ENCODE peak calls at places on chromosomes 7 and 10, in ten cellular contexts. G is choroid plexus epithelial cell, V is AG04449, S is BJ, M is astrocyte of the cerebellum, D is pancreas, J is stomach, Y is endothelial cell, O is upper lobe of right lung, C is nephron progenitor cell. Z is an unnamed sample.

GRCh38 chr10:78342787-78343186 is 309.1 kb downstream of the RPS24 start:
- DNase-seq in G (no peak), V (no peak), S (no peak), M (no peak), D (peak; percentile 5), J (peak; percentile 9), Y (no peak), O (peak; percentile 9), C (no peak), Z (no peak)

GRCh38 chr7:89027781-89028180 is 232.2 kb upstream of the TEX47 start:
- DNase-seq in G (no peak), V (no peak), S (no peak), M (no peak), D (no peak), J (no peak), Y (no peak), O (no peak), C (no peak), Z (no peak)

GRCh38 chr7:507623-508305 is 11.9 kb downstream of the PDGFA start:
- DNase-seq in G (no peak), V (no peak), S (no peak), M (no peak), D (no peak), J (no peak), Y (no peak), O (peak; percentile 51), C (no peak), Z (no peak)

GRCh38 chr7:70836946-70837345 is 295.0 kb upstream of the GALNT17 start:
- DNase-seq in G (no peak), V (no peak), S (no peak), M (no peak), D (no peak), J (no peak), Y (no peak), O (no peak), C (no peak), Z (no peak)

GRCh38 chr10:60817135-60817805 is 39.0 kb downstream of the CDK1 start:
- DNase-seq in G (no peak), V (no peak), S (no peak), M (no peak), D (no peak), J (no peak), Y (no peak), O (no peak), C (no peak), Z (no peak)

GRCh38 chr10:129958686-129959543 is 5.2 kb downstream of the EBF3 start:
- DNase-seq in G (no peak), V (no peak), S (no peak), M (no peak), D (no peak), J (peak; percentile 20), Y (no peak), O (no peak), C (peak; percentile 59), Z (no peak)

GRCh38 chr10:80553436-80553835 is 15.7 kb downstream of the SH2D4B start:
- DNase-seq in G (no peak), V (no peak), S (no peak), M (no peak), D (no peak), J (no peak), Y (no peak), O (no peak), C (no peak), Z (no peak)

GRCh38 chr10:69907517-69907916 is 105.8 kb downstream of the COL13A1 start:
- DNase-seq in G (no peak), V (no peak), S (no peak), M (no peak), D (no peak), J (no peak), Y (no peak), O (no peak), C (no peak), Z (no peak)

GRCh38 chr7:42227523-42227922 is 9.5 kb downstream of the GLI3 start:
- DNase-seq in G (no peak), V (no peak), S (no peak), M (no peak), D (no peak), J (no peak), Y (peak; percentile 17), O (no peak), C (no peak), Z (no peak)

GRCh38 chr7:47577351-47577919 is 4.5 kb downstream of the TNS3 start:
- DNase-seq in G (no peak), V (no peak), S (no peak), M (no peak), D (no peak), J (no peak), Y (no peak), O (no peak), C (no peak), Z (no peak)

GRCh38 chr7:47576909-47577255 is 5.0 kb downstream of the TNS3 start:
- DNase-seq in G (no peak), V (no peak), S (no peak), M (no peak), D (no peak), J (peak; percentile 61), Y (no peak), O (no peak), C (no peak), Z (no peak)

GRCh38 chr7:47580175-47580701 is 1.7 kb downstream of the TNS3 start:
- DNase-seq in G (peak; percentile 74), V (no peak), S (no peak), M (no peak), D (peak; percentile 89), J (peak; percentile 74), Y (no peak), O (no peak), C (no peak), Z (no peak)

GRCh38 chr7:47579458-47579857 is 2.5 kb downstream of the TNS3 start:
- DNase-seq in G (no peak), V (no peak), S (no peak), M (no peak), D (no peak), J (no peak), Y (no peak), O (no peak), C (no peak), Z (no peak)

GRCh38 chr7:47578581-47579270 is 3.2 kb downstream of the TNS3 start:
- DNase-seq in G (no peak), V (no peak), S (peak; percentile 73), M (no peak), D (no peak), J (no peak), Y (no peak), O (no peak), C (no peak), Z (no peak)
- TF ChIP-seq CTCF in G (no peak), V (no peak), S (no peak), M (no peak), D (no peak), J (no peak), Y (no peak), O (no peak), C (no peak), Z (no peak)

GRCh38 chr10:87696922-87697714 is 37.4 kb downstream of the PAPSS2 start:
- DNase-seq in G (no peak), V (no peak), S (no peak), M (no peak), D (no peak), J (no peak), Y (no peak), O (no peak), C (no peak), Z (no peak)

GRCh38 chr10:87691515-87692070 is 31.9 kb downstream of the PAPSS2 start:
- DNase-seq in G (no peak), V (no peak), S (no peak), M (no peak), D (no peak), J (no peak), Y (no peak), O (no peak), C (no peak), Z (no peak)

GRCh38 chr10:87694011-87694794 is 34.5 kb downstream of the PAPSS2 start:
- DNase-seq in G (no peak), V (no peak), S (no peak), M (no peak), D (no peak), J (no peak), Y (no peak), O (no peak), C (no peak), Z (no peak)

GRCh38 chr10:87692956-87693484 is 33.3 kb downstream of the PAPSS2 start:
- DNase-seq in G (no peak), V (no peak), S (no peak), M (no peak), D (no peak), J (no peak), Y (no peak), O (no peak), C (no peak), Z (no peak)

GRCh38 chr10:87695074-87695473 is 35.4 kb downstream of the PAPSS2 start:
- DNase-seq in G (no peak), V (no peak), S (no peak), M (no peak), D (no peak), J (no peak), Y (no peak), O (no peak), C (no peak), Z (no peak)
- TF ChIP-seq CTCF in G (no peak), V (no peak), S (no peak), M (no peak), D (no peak), J (no peak), Y (no peak), O (no peak), C (no peak), Z (no peak)

GRCh38 chr7:47807756-47808155 is 140.5 kb downstream of the PKD1L1 start:
- DNase-seq in G (no peak), V (no peak), S (no peak), M (no peak), D (no peak), J (no peak), Y (no peak), O (no peak), C (no peak), Z (no peak)
- TF ChIP-seq CTCF in G (peak; percentile 12), V (no peak), S (no peak), M (peak; percentile 12), D (no peak), J (no peak), Y (no peak), O (peak; percentile 6), C (no peak), Z (peak; percentile 20)

GRCh38 chr10:131242007-131242406 is 69.5 kb downstream of the TCERG1L start:
- DNase-seq in G (no peak), V (no peak), S (no peak), M (no peak), D (peak; percentile 30), J (peak; percentile 36), Y (no peak), O (peak; percentile 66), C (peak; percentile 70), Z (no peak)
- TF ChIP-seq CTCF in G (no peak), V (no peak), S (no peak), M (no peak), D (peak; percentile 24), J (no peak), Y (no peak), O (peak; percentile 42), C (peak; percentile 53), Z (peak; percentile 35)

Z was measured in epithelial cell of proximal tubule.